ENCODE peak calls at places on chromosomes 2 and 18, in four cellular contexts. I, H, W and S are unnamed samples.

GRCh38 chr2:109342451-109342850 is 213.4 kb downstream of the SH3RF3 start:
- DNase-seq in I (no peak), H (no peak), W (no peak), S (no peak)

GRCh38 chr2:54773838-54774237 is 50.4 kb downstream of the EML6 start:
- DNase-seq in I (peak), W (no peak), H (no peak), S (no peak)

GRCh38 chr2:61787941-61788340 is 65.9 kb downstream of the FAM161A start:
- DNase-seq in W (no peak), I (no peak), H (no peak), S (no peak)

GRCh38 chr2:28411166-28411755 is 18.6 kb downstream of the FOSL2 start:
- DNase-seq in I (no peak), H (no peak), W (no peak), S (no peak)

GRCh38 chr18:36634573-36635216 is 194.1 kb downstream of the TPGS2 start:
- DNase-seq in W (no peak), I (no peak), H (no peak), S (no peak)

GRCh38 chr2:120949027-120949956 is 213.6 kb downstream of the GLI2 start:
- DNase-seq in I (peak), H (peak), W (no peak), S (peak)

GRCh38 chr2:106267997-106268396 is 73.9 kb upstream of the UXS1 start:
- DNase-seq in H (no peak), I (no peak), W (no peak), S (no peak)

GRCh38 chr2:172102858-172103359 is at the start of gene DLX2:
- DNase-seq in H (peak), I (peak), W (no peak), S (peak)

GRCh38 chr2:32457814-32458213 is 101.0 kb downstream of the BIRC6 start:
- DNase-seq in H (no peak), I (no peak), W (no peak), S (no peak)

GRCh38 chr2:202782930-202783558 is 88.5 kb downstream of the ICA1L start:
- DNase-seq in H (no peak), I (no peak), W (no peak), S (no peak)

GRCh38 chr2:178025551-178026185 is 46.9 kb downstream of the PDE11A start:
- DNase-seq in W (no peak), I (no peak), H (no peak), S (no peak)

GRCh38 chr2:113768770-113769169 is 12.3 kb upstream of the SLC35F5 start:
- DNase-seq in W (no peak), H (no peak), I (no peak), S (no peak)

GRCh38 chr2:165009466-165009865 is 54.1 kb upstream of the SLC38A11 start:
- DNase-seq in W (no peak), H (no peak), I (no peak), S (no peak)

GRCh38 chr2:224403657-224404056 is 1.8 kb upstream of the FAM124B start:
- DNase-seq in H (no peak), W (no peak), I (no peak), S (no peak)

GRCh38 chr2:133377599-133377998 is 190.7 kb downstream of the NCKAP5 start:
- DNase-seq in H (no peak), I (no peak), W (no peak), S (no peak)

GRCh38 chr18:50753311-50753710 is 66.5 kb downstream of the MRO start:
- DNase-seq in W (no peak), H (no peak), I (no peak), S (no peak)
- H2AFZ ChIP-seq in W (no peak), H (no peak), I (no peak), S (no peak)

DNA sequence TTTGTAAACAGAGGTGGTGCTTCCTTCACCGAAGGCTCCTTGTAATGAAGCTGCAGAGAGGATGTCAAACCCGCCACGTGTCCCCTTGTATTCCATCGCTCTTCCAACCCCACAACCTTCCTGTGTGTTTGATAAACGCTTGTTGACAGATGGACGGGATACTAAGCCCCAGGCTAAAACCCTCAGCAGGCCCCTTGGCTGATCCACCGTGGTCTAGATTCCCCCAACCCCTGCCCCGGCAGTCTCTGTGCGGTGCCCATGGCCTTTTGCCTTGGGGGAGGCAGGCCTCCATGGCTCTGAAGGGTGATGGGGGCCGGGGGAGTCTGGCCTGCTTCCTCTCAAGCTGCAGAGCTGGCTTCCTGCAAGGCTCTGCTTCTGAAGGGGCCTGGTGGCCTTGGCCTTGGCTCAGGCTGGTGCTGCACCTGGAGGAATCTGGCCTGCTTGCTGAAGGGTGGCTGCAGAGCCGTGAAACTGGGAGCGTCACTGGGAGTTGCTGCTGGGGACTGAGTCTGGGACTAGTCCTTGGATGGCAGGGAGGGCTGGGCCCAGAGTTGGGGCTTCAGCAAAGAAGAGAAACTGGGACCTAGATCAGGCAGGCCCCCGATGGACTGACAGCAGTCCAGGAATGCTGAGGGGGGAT is 9.6 kb upstream of the NTSR2 start:
- DNase-seq in W (no peak), H (no peak), I (no peak), S (no peak)
- TF ChIP-seq NFIC in W (no peak), H (no peak), I (no peak), S (no peak)

GRCh38 chr18:79047556-79048244 is 21.5 kb upstream of the ATP9B start:
- DNase-seq in H (no peak), W (no peak), I (no peak), S (no peak)
- H2AFZ ChIP-seq in H (no peak), W (no peak), I (no peak), S (no peak)

GRCh38 chr2:139790807-139791206 is 1010.6 kb upstream of the NXPH2 start:
- DNase-seq in H (no peak), W (no peak), I (no peak), S (no peak)
- TF ChIP-seq NFIC in H (no peak), W (no peak), I (no peak), S (no peak)

GRCh38 chr2:166344286-166345113 is 31.2 kb downstream of the SCN9A start:
- DNase-seq in I (no peak), W (no peak), H (peak), S (peak)
- H2AFZ ChIP-seq in I (no peak), W (no peak), H (no peak), S (peak)